ENCODE peak calls at places on chromosomes 13 and 19, in eight cellular contexts. S is AG04450, N is esophagus squamous epithelium, I is left lung, F is foreskin fibroblast, H is AG09309, K is fibroblast of mammary gland, E is heart right ventricle. U is an unnamed sample.

GRCh38 chr13:110925023-110925608 is 10.2 kb upstream of the ANKRD10 start:
- DNase-seq in E (no peak), H (no peak), N (no peak), K (peak), F (no peak), S (no peak), I (no peak), U (no peak)

GRCh38 chr13:113942591-113943103 is 31.2 kb downstream of the C13orf46 start:
- DNase-seq in E (no peak), I (no peak), N (no peak), H (no peak), K (no peak), S (no peak), F (no peak), U (no peak)

GRCh38 chr13:40558656-40559055 is 107.8 kb downstream of the FOXO1 start:
- DNase-seq in N (no peak), F (no peak), H (no peak), I (no peak), S (no peak), K (no peak), E (no peak), U (no peak)

GRCh38 chr19:36245210-36246005 is 30.5 kb downstream of the ZNF146 start:
- DNase-seq in S (no peak), H (no peak), I (no peak), N (no peak), E (no peak), F (no peak), K (no peak), U (no peak)

GRCh38 chr19:55206664-55207500 is 2.4 kb downstream of the PTPRH start:
- DNase-seq in F (peak), N (no peak), H (peak), E (peak), K (peak), I (peak), S (peak), U (peak)

GRCh38 chr13:39159393-39159792 is 121.1 kb downstream of the NHLRC3 start:
- DNase-seq in I (no peak), H (no peak), S (no peak), N (no peak), K (no peak), E (no peak), F (no peak), U (peak)

GRCh38 chr19:42528354-42529247 is at the start of gene CEACAM1:
- DNase-seq in N (no peak), H (no peak), I (peak), S (no peak), K (no peak), F (no peak), E (peak), U (peak)

GRCh38 chr19:18364826-18365528 is 21.0 kb upstream of the GDF15 start:
- DNase-seq in H (peak), F (peak), K (peak), S (peak), E (peak), I (peak), N (no peak), U (peak)

GRCh38 chr13:107864543-107865460 is 350.5 kb downstream of the LIG4 start:
- DNase-seq in I (no peak), N (no peak), E (no peak), F (no peak), S (peak), K (peak), H (no peak), U (peak)

GRCh38 chr13:112066624-112067004 is 335 bp upstream of the SOX1 start:
- DNase-seq in H (no peak), F (peak), N (no peak), E (peak), I (no peak), S (no peak), K (no peak), U (no peak)

GRCh38 chr19:38303517-38304351 is at the start of gene C19orf33:
- DNase-seq in I (peak), K (no peak), F (no peak), H (no peak), E (no peak), N (no peak), S (no peak), U (peak)

GRCh38 chr19:19866599-19867248 is 1.0 kb downstream of the ZNF253 start:
- DNase-seq in E (no peak), I (no peak), H (no peak), F (no peak), S (no peak), N (no peak), K (peak), U (no peak)

GRCh38 chr19:31578326-31578725 is 229.1 kb upstream of the TSHZ3 start:
- DNase-seq in N (no peak), K (no peak), F (no peak), E (no peak), S (no peak), H (no peak), I (no peak), U (no peak)

GRCh38 chr19:48244289-48244688 is 11.4 kb downstream of the CARD8 start:
- DNase-seq in E (no peak), K (no peak), I (no peak), S (no peak), F (no peak), H (no peak), N (no peak), U (peak)

GRCh38 chr13:63414247-63414646 is 1998.6 kb upstream of the PCDH20 start:
- DNase-seq in E (no peak), H (no peak), K (no peak), S (no peak), I (no peak), N (no peak), F (no peak), U (no peak)

GRCh38 chr19:50313812-50314536 is 15.2 kb downstream of the KCNC3 start:
- DNase-seq in F (no peak), I (no peak), K (no peak), N (no peak), E (no peak), H (no peak), S (no peak), U (no peak)

GRCh38 chr13:52850396-52851152 is 2.1 kb upstream of the PCDH8 start:
- DNase-seq in N (no peak), E (peak), S (no peak), K (peak), I (peak), F (peak), H (no peak), U (peak)

GRCh38 chr19:43667524-43668405 is 2.2 kb downstream of the PLAUR start:
- DNase-seq in H (no peak), I (peak), K (peak), N (no peak), S (no peak), E (peak), F (no peak), U (no peak)

GRCh38 chr19:32246032-32246431 is 99.4 kb upstream of the ZNF507 start:
- DNase-seq in H (no peak), K (no peak), I (no peak), N (no peak), E (no peak), S (no peak), F (no peak), U (no peak)

GRCh38 chr19:30719189-30719990 is 347.2 kb downstream of the ZNF536 start:
- DNase-seq in K (peak), H (no peak), F (peak), E (peak), N (no peak), S (no peak), I (peak), U (no peak)

GRCh38 chr19:40605201-40605971 is 4.2 kb downstream of the LTBP4 start:
- DNase-seq in F (peak), I (peak), H (no peak), E (peak), K (peak), S (no peak), N (no peak), U (peak)

GRCh38 chr19:53019684-53020083 is 6.0 kb downstream of the ERVV-1 start:
- DNase-seq in S (no peak), N (no peak), I (no peak), F (no peak), E (no peak), K (no peak), H (no peak), U (no peak)

GRCh38 chr19:13665125-13665903 is 99.0 kb upstream of the MRI1 start:
- DNase-seq in I (no peak), N (no peak), H (no peak), E (no peak), S (no peak), K (no peak), F (no peak), U (no peak)

GRCh38 chr13:92074658-92075057 is 676.2 kb downstream of the GPC5 start:
- DNase-seq in N (no peak), S (no peak), I (no peak), F (no peak), E (no peak), K (no peak), H (no peak), U (peak)

GRCh38 chr19:4233282-4233853 is 4.0 kb downstream of the EBI3 start:
- DNase-seq in N (no peak), F (no peak), E (peak), H (no peak), S (no peak), I (peak), K (peak), U (peak)

GRCh38 chr19:3367572-3368440 is 1.4 kb downstream of the NFIC start:
- DNase-seq in S (no peak), H (no peak), I (no peak), F (no peak), N (no peak), E (no peak), K (peak), U (no peak)

GRCh38 chr13:21567714-21568113 is 36.3 kb downstream of the MICU2 start:
- DNase-seq in F (no peak), S (no peak), H (no peak), E (no peak), I (no peak), N (no peak), K (no peak), U (no peak)

GRCh38 chr19:56162258-56162657 is 13.6 kb upstream of the GALP start:
- DNase-seq in H (no peak), N (no peak), S (no peak), F (no peak), E (no peak), I (no peak), K (no peak), U (peak)

GRCh38 chr19:48565090-48565489 is 13.1 kb downstream of the SULT2B1 start:
- DNase-seq in K (peak), H (no peak), S (no peak), F (peak), I (no peak), N (no peak), E (no peak), U (no peak)

GRCh38 chr13:28380319-28380718 is 114.6 kb downstream of the FLT1 start:
- DNase-seq in I (no peak), K (no peak), N (no peak), S (no peak), F (no peak), E (no peak), H (no peak), U (no peak)

GRCh38 chr19:46828484-46828883 is 22.2 kb downstream of the AP2S1 start:
- DNase-seq in E (no peak), H (no peak), I (no peak), F (no peak), N (no peak), S (no peak), K (peak), U (no peak)

GRCh38 chr19:45151821-45152503 is 8.8 kb downstream of the NKPD1 start:
- DNase-seq in N (no peak), K (no peak), S (no peak), F (no peak), E (no peak), I (no peak), H (no peak), U (no peak)

GRCh38 chr19:3285647-3286176 is 61.3 kb downstream of the CELF5 start:
- DNase-seq in I (no peak), S (no peak), N (no peak), E (no peak), F (no peak), H (no peak), K (peak), U (no peak)

GRCh38 chr19:54523403-54523802 is 20.8 kb downstream of the LAIR2 start:
- DNase-seq in F (peak), I (no peak), E (no peak), K (peak), H (peak), N (no peak), S (no peak), U (peak)

GRCh38 chr19:3387645-3388589 is 21.5 kb downstream of the NFIC start:
- DNase-seq in I (peak), F (peak), S (no peak), H (no peak), N (no peak), K (peak), E (peak), U (peak)

GRCh38 chr13:32783067-32783466 is 196.8 kb downstream of the PDS5B start:
- DNase-seq in H (peak), F (no peak), N (no peak), K (peak), E (no peak), S (no peak), I (no peak), U (peak)

GRCh38 chr13:50422181-50423148 is 407.2 kb downstream of the KCNRG start:
- DNase-seq in S (no peak), E (no peak), K (no peak), F (no peak), H (no peak), N (no peak), I (no peak), U (no peak)

GRCh38 chr19:10971107-10971715 is 10.4 kb downstream of the SMARCA4 start:
- DNase-seq in S (no peak), I (no peak), E (no peak), K (no peak), H (no peak), N (no peak), F (no peak), U (no peak)

GRCh38 chr19:10964903-10965302 is 4.1 kb downstream of the SMARCA4 start:
- DNase-seq in H (no peak), K (no peak), F (no peak), I (no peak), N (no peak), S (no peak), E (no peak), U (no peak)

GRCh38 chr19:10966809-10967208 is 6.0 kb downstream of the SMARCA4 start:
- DNase-seq in S (no peak), F (no peak), K (no peak), E (no peak), N (no peak), H (no peak), I (no peak), U (no peak)

GRCh38 chr19:10965398-10965797 is 4.6 kb downstream of the SMARCA4 start:
- DNase-seq in F (no peak), K (no peak), E (no peak), S (no peak), N (no peak), I (no peak), H (no peak), U (no peak)

GRCh38 chr19:10968527-10969081 is 7.8 kb downstream of the SMARCA4 start:
- DNase-seq in K (no peak), S (no peak), F (no peak), I (no peak), N (no peak), E (no peak), H (no peak), U (no peak)
- TF ChIP-seq CTCF in K (no peak), S (no peak), F (no peak), I (no peak), N (peak), E (no peak), H (no peak), U (peak)

DNA sequence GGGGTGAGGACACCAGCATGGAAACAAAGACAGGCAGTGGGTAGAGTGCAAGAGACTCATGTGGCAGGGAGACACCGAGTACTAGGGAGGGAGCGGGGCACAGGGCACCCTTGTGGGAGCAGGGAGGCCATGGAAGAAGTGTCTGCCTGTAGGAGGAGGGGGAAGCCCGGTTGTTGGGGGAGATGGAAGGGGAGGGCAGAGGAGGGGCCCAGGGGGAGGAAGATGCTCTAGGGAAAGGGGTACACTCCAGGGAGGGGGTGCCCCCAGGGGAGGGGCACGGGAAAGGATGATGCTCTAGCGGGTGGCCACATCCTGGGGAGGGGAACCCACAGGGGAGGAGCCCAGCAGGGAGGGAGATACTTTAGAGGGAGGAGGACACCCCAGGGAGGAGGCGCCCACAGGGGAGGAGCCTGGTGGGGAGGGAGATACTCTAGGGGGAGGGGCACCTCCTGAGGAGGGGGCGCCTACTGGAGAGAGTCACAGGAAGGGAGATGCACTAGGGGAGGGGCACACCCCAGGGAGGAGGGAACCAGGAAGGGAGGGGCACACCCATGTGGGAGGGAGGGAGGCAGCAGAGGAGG is 24.9 kb downstream of the CPAMD8 start:
- DNase-seq in H (no peak), F (no peak), N (no peak), I (no peak), S (no peak), E (peak), K (no peak), U (no peak)
- H3K4me3 ChIP-seq in H (no peak), F (no peak), N (no peak), I (no peak), S (no peak), E (no peak), K (no peak), U (no peak)

GRCh38 chr13:87972568-87972967 is 301.4 kb downstream of the SLITRK5 start:
- DNase-seq in I (no peak), S (no peak), N (no peak), K (no peak), E (no peak), H (no peak), F (no peak), U (no peak)
- TF ChIP-seq CTCF in I (no peak), S (no peak), N (no peak), K (no peak), E (no peak), H (no peak), F (no peak), U (no peak)

DNA sequence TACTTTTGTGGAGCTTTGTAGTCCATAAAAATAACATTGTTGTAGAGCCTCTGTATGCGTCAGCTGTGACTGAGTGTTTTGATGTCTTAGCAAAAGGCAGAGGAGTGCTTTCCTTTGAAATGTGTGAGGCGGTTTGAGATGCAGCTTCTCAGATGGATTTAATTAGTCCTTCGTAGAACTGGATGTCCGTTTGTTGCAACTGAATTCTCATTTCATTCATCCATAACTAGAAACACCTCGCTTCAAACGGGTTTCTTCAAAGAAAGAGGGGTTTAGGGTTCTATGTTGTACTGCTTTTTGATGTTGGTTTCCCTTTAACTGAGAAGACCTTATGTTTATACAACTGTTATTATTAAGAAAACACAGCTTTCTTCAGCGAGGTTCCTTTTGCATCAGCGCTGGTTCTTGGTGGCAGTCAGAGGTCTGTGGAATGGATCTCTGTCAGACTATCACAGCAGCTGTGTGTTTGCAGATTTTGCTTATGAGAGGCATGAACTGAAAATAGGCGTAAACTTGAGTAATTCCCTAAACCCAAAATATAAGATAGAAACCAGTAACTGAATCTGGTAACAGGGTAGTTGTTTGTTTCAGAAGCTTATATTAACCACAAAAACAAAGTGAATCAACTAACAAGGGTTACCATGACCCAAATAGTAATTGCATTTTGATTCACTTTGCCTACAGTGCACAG is 194.4 kb downstream of the GGACT start:
- DNase-seq in I (no peak), S (peak), K (peak), N (no peak), H (peak), F (peak), E (no peak), U (no peak)
- H3K4me3 ChIP-seq in I (no peak), S (peak), K (peak), N (no peak), H (peak), F (peak), E (no peak), U (no peak)